ENCODE peak calls at places on chromosomes 3 and 15, in ten cellular contexts. Q is heart left ventricle, M is right lobe of liver, P is sigmoid colon, X is breast epithelium, J is tibial nerve, S is brain microvascular endothelial cell, U is OCI-LY7, H is fibroblast of lung, O is neural progenitor cell. B is an unnamed sample.

GRCh38 chr3:75983609-75984290 is 198.4 kb upstream of the ZNF717 start:
- DNase-seq in Q (no peak), M (no peak), P (no peak), X (no peak), J (no peak), S (no peak), U (no peak), H (peak), O (no peak), B (no peak)

GRCh38 chr3:126521122-126521891 is 2.6 kb upstream of the CHST13 start:
- DNase-seq in Q (peak), M (peak), P (peak), X (no peak), J (no peak), S (no peak), U (no peak), H (no peak), O (no peak), B (peak)

GRCh38 chr3:183275418-183275817 is 22.4 kb downstream of the B3GNT5 start:
- DNase-seq in Q (no peak), M (no peak), P (no peak), X (no peak), J (no peak), S (peak), U (peak), H (peak), O (no peak), B (no peak)

GRCh38 chr15:29138260-29138659 is 131.4 kb downstream of the NSMCE3 start:
- DNase-seq in Q (no peak), M (no peak), P (no peak), X (no peak), J (no peak), S (no peak), U (no peak), H (no peak), O (no peak), B (no peak)

GRCh38 chr3:149247025-149247710 is 25.5 kb upstream of the CP start:
- DNase-seq in Q (no peak), M (no peak), P (no peak), X (no peak), J (no peak), S (peak), U (peak), H (peak), O (no peak), B (no peak)

GRCh38 chr3:70342149-70342548 is 29.7 kb upstream of the MDFIC2 start:
- DNase-seq in Q (no peak), M (no peak), P (no peak), X (no peak), J (no peak), S (no peak), U (no peak), H (no peak), O (no peak), B (no peak)

GRCh38 chr3:133461291-133461690 is 61.4 kb downstream of the BFSP2 start:
- DNase-seq in Q (no peak), M (no peak), P (no peak), X (no peak), J (no peak), S (no peak), U (no peak), H (no peak), O (no peak), B (no peak)

GRCh38 chr3:54427951-54428871 is 305.9 kb downstream of the CACNA2D3 start:
- DNase-seq in Q (peak), M (peak), P (peak), X (peak), J (peak), S (peak), U (peak), H (peak), O (peak), B (peak)

GRCh38 chr15:31387483-31388118 is 61.0 kb downstream of the KLF13 start:
- DNase-seq in Q (peak), M (peak), P (peak), X (no peak), J (no peak), S (no peak), U (no peak), H (peak), O (no peak), B (peak)

GRCh38 chr3:44981220-44981619 is 5.2 kb downstream of the EXOSC7 start:
- DNase-seq in Q (no peak), M (no peak), P (no peak), X (no peak), J (no peak), S (peak), U (no peak), H (peak), O (no peak), B (no peak)

GRCh38 chr3:10596746-10597448 is 91.5 kb upstream of the ATP2B2 start:
- DNase-seq in Q (no peak), M (no peak), P (no peak), X (no peak), J (no peak), S (no peak), U (no peak), H (no peak), O (no peak), B (no peak)

GRCh38 chr3:20225769-20226168 is 39.8 kb upstream of the SGO1 start:
- DNase-seq in Q (no peak), M (no peak), P (no peak), X (no peak), J (no peak), S (peak), U (peak), H (peak), O (peak), B (no peak)

GRCh38 chr3:17551333-17551732 is 191.1 kb downstream of the TBC1D5 start:
- DNase-seq in Q (no peak), M (no peak), P (no peak), X (no peak), J (no peak), S (no peak), U (no peak), H (peak), O (no peak), B (no peak)

GRCh38 chr15:42084465-42085235 is 9.7 kb downstream of the PLA2G4D start:
- DNase-seq in Q (peak), M (peak), P (no peak), X (peak), J (peak), S (peak), U (peak), H (peak), O (peak), B (peak)

GRCh38 chr3:125647318-125648014 is 52.2 kb upstream of the OSBPL11 start:
- DNase-seq in Q (no peak), M (peak), P (no peak), X (peak), J (no peak), S (no peak), U (no peak), H (no peak), O (no peak), B (no peak)

GRCh38 chr3:190840146-190840545 is 22.3 kb downstream of the GMNC start:
- DNase-seq in Q (no peak), M (no peak), P (no peak), X (no peak), J (no peak), S (no peak), U (no peak), H (peak), O (peak), B (no peak)

GRCh38 chr15:47801522-47801921 is 84.2 kb downstream of the SEMA6D start:
- DNase-seq in Q (no peak), M (no peak), P (no peak), X (peak), J (no peak), S (no peak), U (no peak), H (no peak), O (no peak), B (no peak)

GRCh38 chr3:150388468-150389418 is 19.4 kb upstream of the TSC22D2 start:
- DNase-seq in Q (no peak), M (no peak), P (no peak), X (no peak), J (no peak), S (no peak), U (no peak), H (peak), O (no peak), B (no peak)

GRCh38 chr3:901953-902778 is 190.7 kb upstream of the CNTN6 start:
- DNase-seq in Q (no peak), M (no peak), P (no peak), X (no peak), J (no peak), S (no peak), U (peak), H (no peak), O (no peak), B (no peak)

GRCh38 chr3:12342151-12342550 is 53.3 kb downstream of the PPARG start:
- DNase-seq in Q (no peak), M (no peak), P (no peak), X (no peak), J (no peak), S (no peak), U (no peak), H (no peak), O (no peak), B (no peak)

GRCh38 chr3:71989165-71989564 is 204.2 kb upstream of the PROK2 start:
- DNase-seq in Q (no peak), M (no peak), P (no peak), X (no peak), J (no peak), S (peak), U (no peak), H (peak), O (no peak), B (no peak)

GRCh38 chr3:101779808-101780366 is 876 bp downstream of the NXPE3 start:
- DNase-seq in Q (no peak), M (no peak), P (no peak), X (no peak), J (peak), S (no peak), U (no peak), H (peak), O (no peak), B (no peak)

GRCh38 chr15:84976746-84977345 is 4.8 kb upstream of the PDE8A start:
- DNase-seq in Q (no peak), M (no peak), P (no peak), X (no peak), J (no peak), S (no peak), U (no peak), H (no peak), O (no peak), B (no peak)

GRCh38 chr3:129908417-129908816 is 14.9 kb upstream of the TMCC1 start:
- DNase-seq in Q (no peak), M (no peak), P (no peak), X (no peak), J (no peak), S (no peak), U (no peak), H (peak), O (no peak), B (no peak)

GRCh38 chr3:122301063-122301462 is 24.0 kb upstream of the CSTA start:
- DNase-seq in Q (no peak), M (no peak), P (no peak), X (no peak), J (no peak), S (no peak), U (peak), H (no peak), O (no peak), B (no peak)

GRCh38 chr3:116102037-116102436 is 343.2 kb downstream of the LSAMP start:
- DNase-seq in Q (no peak), M (no peak), P (no peak), X (no peak), J (no peak), S (no peak), U (no peak), H (no peak), O (no peak), B (no peak)

GRCh38 chr15:32651229-32651837 is 9.8 kb downstream of the SCG5 start:
- DNase-seq in Q (no peak), M (peak), P (peak), X (no peak), J (no peak), S (peak), U (peak), H (peak), O (peak), B (no peak)

GRCh38 chr3:6444888-6445658 is 415.8 kb upstream of the GRM7 start:
- DNase-seq in Q (no peak), M (no peak), P (no peak), X (no peak), J (no peak), S (no peak), U (no peak), H (peak), O (no peak), B (no peak)

GRCh38 chr3:12579919-12580318 is 23.0 kb downstream of the MKRN2 start:
- DNase-seq in Q (no peak), M (no peak), P (no peak), X (no peak), J (no peak), S (peak), U (no peak), H (peak), O (no peak), B (no peak)

GRCh38 chr3:179045719-179046402 is 25.7 kb downstream of the ZMAT3 start:
- DNase-seq in Q (no peak), M (no peak), P (no peak), X (no peak), J (no peak), S (no peak), U (no peak), H (no peak), O (no peak), B (no peak)

GRCh38 chr3:113758389-113759029 is 11.7 kb downstream of the ATP6V1A start:
- DNase-seq in Q (no peak), M (no peak), P (no peak), X (no peak), J (no peak), S (peak), U (no peak), H (peak), O (no peak), B (no peak)

GRCh38 chr3:94734201-94734600 is 671.3 kb downstream of the NSUN3 start:
- DNase-seq in Q (no peak), M (no peak), P (no peak), X (no peak), J (no peak), S (no peak), U (no peak), H (no peak), O (peak), B (no peak)

GRCh38 chr15:31374986-31375385 is 48.4 kb downstream of the KLF13 start:
- DNase-seq in Q (no peak), M (no peak), P (no peak), X (no peak), J (no peak), S (no peak), U (no peak), H (no peak), O (no peak), B (no peak)

GRCh38 chr15:73599934-73600333 is 33.3 kb downstream of the NPTN start:
- DNase-seq in Q (no peak), M (no peak), P (no peak), X (no peak), J (no peak), S (no peak), U (no peak), H (peak), O (no peak), B (no peak)

GRCh38 chr15:73597036-73597638 is 36.1 kb downstream of the NPTN start:
- DNase-seq in Q (no peak), M (no peak), P (no peak), X (no peak), J (no peak), S (no peak), U (no peak), H (no peak), O (no peak), B (no peak)

GRCh38 chr15:73600413-73601050 is 32.7 kb downstream of the NPTN start:
- DNase-seq in Q (no peak), M (no peak), P (no peak), X (no peak), J (no peak), S (no peak), U (no peak), H (no peak), O (no peak), B (no peak)

GRCh38 chr15:73596214-73596613 is 37.0 kb downstream of the NPTN start:
- DNase-seq in Q (no peak), M (no peak), P (no peak), X (no peak), J (no peak), S (no peak), U (no peak), H (no peak), O (no peak), B (no peak)

GRCh38 chr15:73598540-73599195 is 34.5 kb downstream of the NPTN start:
- DNase-seq in Q (no peak), M (no peak), P (no peak), X (no peak), J (no peak), S (no peak), U (no peak), H (peak), O (no peak), B (no peak)
- H3K27ac ChIP-seq in Q (no peak), M (no peak), P (peak), X (no peak), J (no peak), S (no peak), U (no peak), H (no peak), O (no peak), B (no peak)

GRCh38 chr3:50272911-50273688 is 4.2 kb downstream of the SEMA3B start:
- DNase-seq in Q (peak), M (peak), P (peak), X (peak), J (peak), S (peak), U (peak), H (peak), O (peak), B (peak)
- H3K4me3 ChIP-seq in Q (peak), M (peak), P (peak), X (peak), J (peak), S (peak), U (no peak), H (peak), O (peak), B (no peak)

GRCh38 chr3:31275038-31275562 is 257.6 kb upstream of the STT3B start:
- DNase-seq in Q (no peak), M (peak), P (no peak), X (no peak), J (peak), S (peak), U (no peak), H (peak), O (no peak), B (no peak)
- H3K27ac ChIP-seq in Q (no peak), M (peak), P (no peak), X (no peak), J (peak), S (peak), U (no peak), H (no peak), O (no peak), B (peak)

DNA sequence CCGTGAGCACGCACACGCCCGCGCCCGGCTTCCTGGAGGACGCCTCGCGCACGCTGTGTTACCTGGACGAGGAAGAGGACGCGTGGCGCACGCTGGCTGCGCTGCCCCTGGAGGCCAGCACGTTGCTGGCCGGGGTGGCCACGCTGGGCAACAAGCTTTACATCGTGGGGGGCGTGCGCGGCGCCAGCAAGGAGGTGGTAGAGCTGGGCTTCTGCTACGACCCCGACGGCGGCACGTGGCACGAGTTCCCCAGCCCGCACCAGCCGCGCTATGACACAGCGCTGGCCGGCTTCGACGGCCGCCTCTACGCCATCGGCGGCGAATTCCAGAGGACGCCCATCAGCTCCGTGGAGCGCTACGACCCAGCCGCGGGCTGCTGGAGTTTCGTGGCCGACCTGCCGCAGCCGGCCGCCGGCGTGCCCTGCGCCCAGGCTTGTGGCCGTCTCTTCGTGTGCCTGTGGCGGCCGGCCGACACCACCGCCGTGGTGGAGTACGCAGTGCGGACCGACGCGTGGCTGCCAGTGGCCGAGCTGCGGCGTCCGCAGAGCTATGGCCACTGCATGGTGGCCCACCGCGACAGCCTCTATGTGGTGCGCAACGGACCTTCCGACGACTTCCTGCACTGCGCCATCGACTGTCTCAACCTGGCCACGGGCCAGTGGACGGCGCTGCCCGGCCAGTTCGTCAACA is 890 bp downstream of the KBTBD13 start:
- DNase-seq in Q (no peak), M (no peak), P (no peak), X (no peak), J (no peak), S (no peak), U (no peak), H (no peak), O (no peak), B (no peak)
- H3K4me3 ChIP-seq in Q (peak), M (no peak), P (no peak), X (no peak), J (no peak), S (no peak), U (no peak), H (no peak), O (no peak), B (no peak)

GRCh38 chr3:155670320-155670719 is 74.6 kb downstream of the PLCH1 start:
- DNase-seq in Q (no peak), M (no peak), P (no peak), X (no peak), J (no peak), S (no peak), U (no peak), H (no peak), O (no peak), B (no peak)

GRCh38 chr3:155661042-155661441 is 83.8 kb downstream of the PLCH1 start:
- DNase-seq in Q (no peak), M (no peak), P (no peak), X (no peak), J (no peak), S (no peak), U (no peak), H (no peak), O (no peak), B (no peak)

GRCh38 chr3:155667988-155668387 is 76.9 kb downstream of the PLCH1 start:
- DNase-seq in Q (no peak), M (no peak), P (no peak), X (no peak), J (no peak), S (no peak), U (no peak), H (no peak), O (no peak), B (no peak)

GRCh38 chr3:155661730-155662129 is 83.1 kb downstream of the PLCH1 start:
- DNase-seq in Q (no peak), M (no peak), P (no peak), X (no peak), J (no peak), S (no peak), U (no peak), H (no peak), O (no peak), B (no peak)

DNA sequence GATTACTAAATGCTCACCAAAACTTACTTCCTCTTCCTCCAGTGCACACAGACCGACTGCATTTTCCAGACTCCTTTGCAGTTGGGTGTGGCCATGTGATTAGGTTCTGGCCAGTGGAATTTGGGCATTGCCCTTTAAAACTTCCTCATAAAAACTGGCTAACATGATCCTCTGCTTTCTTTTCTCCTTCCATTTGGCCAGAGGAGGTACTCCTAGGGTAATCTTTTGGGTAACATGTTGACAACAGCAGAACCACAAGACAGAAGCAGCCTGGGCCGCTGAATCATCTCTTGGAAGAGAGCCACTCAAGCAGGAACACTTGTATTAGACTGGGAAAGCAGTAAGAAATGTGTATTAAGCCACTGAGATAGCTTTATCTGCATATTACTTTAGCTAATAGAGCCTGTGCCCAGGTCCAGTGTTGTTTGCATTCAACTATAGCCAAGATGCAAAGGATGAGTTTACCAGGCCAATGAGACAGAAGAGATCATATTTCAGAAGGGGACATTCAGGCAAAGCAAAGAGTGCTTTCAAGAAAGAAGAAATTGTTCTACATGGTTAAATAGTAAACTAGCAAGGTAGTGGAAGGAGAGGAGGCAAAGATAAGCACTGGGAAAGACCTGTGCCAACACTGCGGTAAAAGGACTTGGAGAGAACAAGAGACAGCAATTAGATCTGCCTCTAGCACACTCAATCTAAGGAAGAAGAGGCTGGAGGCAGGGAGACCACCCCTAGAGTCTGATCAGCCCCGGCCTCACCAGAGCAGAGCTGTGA is 79.8 kb downstream of the PLCH1 start:
- DNase-seq in Q (peak), M (no peak), P (peak), X (peak), J (peak), S (peak), U (no peak), H (peak), O (peak), B (peak)
- H3K27ac ChIP-seq in Q (no peak), M (no peak), P (peak), X (peak), J (peak), S (no peak), U (no peak), H (no peak), O (no peak), B (no peak)

GRCh38 chr15:60392986-60393811 is 4.6 kb downstream of the ANXA2 start:
- DNase-seq in Q (peak), M (peak), P (peak), X (peak), J (peak), S (peak), U (no peak), H (peak), O (no peak), B (no peak)
- H3K4me3 ChIP-seq in Q (peak), M (no peak), P (no peak), X (peak), J (no peak), S (peak), U (no peak), H (peak), O (no peak), B (no peak)

B was measured in pancreas.